ENCODE peak calls at places on chromosomes 2 and 18, in eight cellular contexts. D, L, R, N, W, Q, G and X are unnamed samples.
A peak's percentile ranks its signal among the peaks of the same experiment; 100 is the strongest.

GRCh38 chr2:228261546-228261945 is 80.1 kb upstream of the SPHKAP start:
- DNase-seq in Q (no peak), G (no peak), D (no peak), N (no peak), L (no peak), R (no peak), W (no peak), X (no peak)

GRCh38 chr18:43563780-43564179 is 286.5 kb upstream of the SYT4 start:
- DNase-seq in D (no peak), N (peak; percentile 80), Q (peak; percentile 48), R (no peak), W (peak; percentile 10), L (peak; percentile 18), G (peak; percentile 48), X (no peak)

GRCh38 chr2:32804205-32804604 is 142.5 kb upstream of the LTBP1 start:
- DNase-seq in L (no peak), D (no peak), W (no peak), G (no peak), Q (no peak), R (no peak), N (no peak), X (no peak)

GRCh38 chr2:187581125-187581896 is 27.1 kb upstream of the TFPI start:
- DNase-seq in Q (peak; percentile 65), R (no peak), N (peak; percentile 84), G (no peak), L (peak; percentile 10), W (peak; percentile 39), D (no peak), X (no peak)

GRCh38 chr2:47022399-47022798 is 106.8 kb upstream of the MCFD2 start:
- DNase-seq in D (no peak), Q (no peak), R (no peak), G (no peak), L (no peak), N (no peak), W (no peak), X (no peak)

GRCh38 chr2:186575302-186575701 is 14.6 kb upstream of the ITGAV start:
- DNase-seq in R (no peak), N (peak; percentile 93), Q (peak; percentile 99), W (peak; percentile 99), L (peak; percentile 84), G (peak; percentile 94), D (no peak), X (no peak)

GRCh38 chr18:54551590-54551989 is 39.5 kb upstream of the DYNAP start:
- DNase-seq in W (no peak), R (no peak), L (no peak), G (no peak), D (no peak), Q (peak; percentile 3), N (peak; percentile 28), X (no peak)

GRCh38 chr2:32926708-32927084 is 20.1 kb upstream of the LTBP1 start:
- DNase-seq in G (no peak), D (peak; percentile 26), R (no peak), Q (peak; percentile 53), L (peak; percentile 39), W (peak; percentile 39), N (no peak), X (no peak)

GRCh38 chr18:79245517-79246001 is 150.2 kb upstream of the NFATC1 start:
- DNase-seq in G (no peak), L (no peak), D (no peak), W (no peak), Q (no peak), N (peak; percentile 52), R (no peak), X (no peak)

GRCh38 chr18:50661013-50661412 is 101.1 kb downstream of the MAPK4 start:
- DNase-seq in N (no peak), G (no peak), D (no peak), L (no peak), Q (no peak), R (no peak), W (no peak), X (no peak)

GRCh38 chr2:101613073-101613704 is 84.3 kb upstream of the MAP4K4 start:
- DNase-seq in Q (no peak), G (no peak), R (no peak), W (no peak), N (no peak), D (no peak), L (no peak), X (no peak)

GRCh38 chr2:130339885-130340745 is 2.6 kb upstream of the IMP4 start:
- DNase-seq in L (no peak), N (no peak), W (no peak), Q (no peak), R (no peak), G (no peak), D (no peak), X (no peak)

GRCh38 chr2:64698668-64699444 is 45.1 kb upstream of the SERTAD2 start:
- DNase-seq in N (no peak), Q (peak; percentile 90), D (no peak), G (peak; percentile 8), W (peak; percentile 96), R (no peak), L (peak; percentile 73), X (no peak)

GRCh38 chr18:8341481-8342230 is 267.6 kb upstream of the RAB12 start:
- DNase-seq in D (no peak), R (no peak), L (peak; percentile 50), Q (peak; percentile 65), N (no peak), W (peak; percentile 75), G (no peak), X (no peak)

GRCh38 chr2:236166781-236167296 is 1.3 kb downstream of the GBX2 start:
- DNase-seq in G (no peak), L (peak; percentile 18), N (no peak), R (no peak), W (no peak), Q (no peak), D (no peak), X (no peak)

GRCh38 chr2:24870440-24870839 is 49.6 kb downstream of the ADCY3 start:
- DNase-seq in Q (no peak), R (no peak), G (no peak), L (no peak), D (no peak), W (no peak), N (no peak), X (no peak)

GRCh38 chr2:229044581-229044980 is 226.5 kb downstream of the PID1 start:
- DNase-seq in N (no peak), Q (peak; percentile 23), G (no peak), D (no peak), R (no peak), W (peak; percentile 32), L (peak; percentile 24), X (no peak)

GRCh38 chr2:62287895-62288589 is 92.1 kb downstream of the B3GNT2 start:
- DNase-seq in W (no peak), N (peak; percentile 91), L (peak; percentile 21), G (peak; percentile 32), D (no peak), R (peak; percentile 80), Q (peak; percentile 36), X (peak; percentile 45)

GRCh38 chr2:38108907-38109731 is 33.2 kb upstream of the CYP1B1 start:
- DNase-seq in N (no peak), Q (no peak), R (no peak), G (no peak), L (no peak), D (no peak), W (no peak), X (no peak)

GRCh38 chr2:208006833-208007232 is 18.5 kb downstream of the PLEKHM3 start:
- DNase-seq in G (no peak), L (no peak), N (no peak), D (no peak), W (peak; percentile 74), Q (peak; percentile 36), R (no peak), X (no peak)

GRCh38 chr2:135863231-135863630 is 13.0 kb downstream of the MCM6 start:
- DNase-seq in L (no peak), G (no peak), W (no peak), D (no peak), Q (no peak), R (no peak), N (no peak), X (no peak)

GRCh38 chr18:27713037-27713726 is 463.7 kb downstream of the CDH2 start:
- DNase-seq in W (no peak), N (no peak), L (no peak), D (no peak), Q (peak; percentile 59), G (no peak), R (no peak), X (no peak)

GRCh38 chr2:20299113-20299512 is 51.5 kb downstream of the PUM2 start:
- DNase-seq in D (no peak), N (no peak), R (no peak), Q (no peak), L (no peak), G (no peak), W (no peak), X (no peak)

GRCh38 chr18:48674198-48674721 is 135.4 kb downstream of the CTIF start:
- DNase-seq in N (no peak), W (peak; percentile 12), R (peak; percentile 31), Q (peak; percentile 21), L (peak; percentile 34), D (no peak), G (no peak), X (no peak)

GRCh38 chr2:43370705-43371104 is 144.3 kb upstream of the ZFP36L2 start:
- DNase-seq in W (peak; percentile 65), N (no peak), R (no peak), G (no peak), D (no peak), L (no peak), Q (peak; percentile 43), X (no peak)

GRCh38 chr2:36333350-36334012 is 22.1 kb upstream of the CRIM1 start:
- DNase-seq in G (no peak), W (no peak), L (no peak), Q (no peak), D (no peak), N (no peak), R (no peak), X (no peak)

GRCh38 chr2:40554665-40555294 is 102.9 kb upstream of the SLC8A1 start:
- DNase-seq in Q (peak; percentile 50), N (peak; percentile 83), G (peak; percentile 21), W (peak; percentile 17), D (peak; percentile 23), R (peak; percentile 52), L (peak; percentile 14), X (peak; percentile 95)

GRCh38 chr2:171004363-171004762 is 75.3 kb downstream of the GORASP2 start:
- DNase-seq in L (no peak), N (no peak), D (no peak), G (no peak), Q (no peak), W (no peak), R (no peak), X (no peak)

GRCh38 chr2:69994166-69994565 is 32.7 kb upstream of the ASPRV1 start:
- DNase-seq in N (no peak), R (no peak), Q (no peak), G (no peak), L (no peak), D (no peak), W (no peak), X (no peak)

GRCh38 chr2:32357545-32358482 is 991 bp downstream of the BIRC6 start:
- DNase-seq in W (peak; percentile 34), N (peak; percentile 67), G (no peak), Q (peak; percentile 41), L (peak; percentile 61), D (peak; percentile 58), R (peak; percentile 32), X (peak; percentile 7)